ENCODE peak calls at places on chromosomes 5 and 9, in ten cellular contexts. Z, J, D, R, U, Q, T, X, K and B are unnamed samples.

GRCh38 chr9:134227451-134228411 is 63.4 kb upstream of the RNU6ATAC start:
- DNase-seq in R (no peak), K (no peak), U (no peak), Q (no peak), X (no peak), T (no peak), D (no peak), J (peak), Z (no peak), B (peak)

GRCh38 chr5:177347699-177348098 is 3.8 kb downstream of the LMAN2 start:
- DNase-seq in R (no peak), X (no peak), K (no peak), U (no peak), Q (no peak), T (no peak), J (no peak), Z (no peak), D (no peak), B (no peak)

GRCh38 chr9:124202447-124202971 is 55.2 kb upstream of the NEK6 start:
- DNase-seq in J (no peak), T (peak), Q (peak), K (peak), D (peak), X (peak), Z (peak), R (no peak), U (peak), B (no peak)

GRCh38 chr9:92094655-92095054 is 20.6 kb downstream of the SPTLC1 start:
- DNase-seq in X (no peak), D (no peak), K (no peak), R (no peak), J (no peak), U (no peak), T (peak), Z (peak), Q (no peak), B (no peak)

GRCh38 chr9:126984969-126985368 is 70.4 kb downstream of the RALGPS1 start:
- DNase-seq in K (no peak), T (no peak), R (no peak), X (no peak), Z (no peak), U (peak), J (no peak), Q (no peak), D (no peak), B (no peak)

GRCh38 chr9:36665387-36665786 is 92.7 kb downstream of the MELK start:
- DNase-seq in R (no peak), X (peak), K (no peak), Q (no peak), J (no peak), D (no peak), T (no peak), U (no peak), Z (no peak), B (no peak)

GRCh38 chr5:78361226-78361993 is 993 bp downstream of the SCAMP1 start:
- DNase-seq in K (peak), R (peak), Q (peak), D (no peak), T (peak), U (peak), X (peak), J (peak), Z (no peak), B (no peak)

GRCh38 chr5:172769598-172770373 is 1.2 kb downstream of the DUSP1 start:
- DNase-seq in X (peak), Q (no peak), K (peak), T (no peak), D (no peak), J (peak), U (no peak), R (peak), Z (peak), B (peak)

GRCh38 chr5:142825378-142826089 is 55.4 kb downstream of the ARHGAP26 start:
- DNase-seq in J (peak), K (no peak), R (no peak), T (no peak), Q (no peak), Z (no peak), D (no peak), X (no peak), U (peak), B (no peak)

GRCh38 chr5:158162479-158162878 is 303.5 kb upstream of the CLINT1 start:
- DNase-seq in X (no peak), U (no peak), J (no peak), K (no peak), Q (no peak), D (no peak), Z (no peak), R (no peak), T (no peak), B (no peak)

GRCh38 chr9:77997611-77998349 is 33.8 kb downstream of the GNAQ start:
- DNase-seq in T (no peak), Q (peak), R (no peak), X (no peak), U (no peak), K (no peak), D (no peak), J (no peak), Z (no peak), B (peak)

GRCh38 chr5:141814064-141814982 is 63.9 kb downstream of the PCDH1 start:
- DNase-seq in J (peak), R (peak), X (peak), T (no peak), D (no peak), Q (peak), K (peak), U (peak), Z (peak), B (peak)

GRCh38 chr5:124154714-124155113 is 591.7 kb downstream of the ZNF608 start:
- DNase-seq in J (no peak), R (no peak), X (no peak), K (peak), Z (no peak), D (no peak), U (no peak), T (no peak), Q (no peak), B (no peak)

GRCh38 chr5:122022966-122023365 is 55.1 kb downstream of the LOX start:
- DNase-seq in Z (no peak), T (no peak), R (no peak), K (peak), D (no peak), U (no peak), Q (no peak), J (no peak), X (no peak), B (no peak)

GRCh38 chr9:99085949-99086948 is 18.7 kb upstream of the TGFBR1 start:
- DNase-seq in Q (no peak), Z (no peak), T (peak), D (no peak), K (no peak), R (no peak), U (no peak), J (no peak), X (no peak), B (no peak)

GRCh38 chr5:107247427-107247826 is 423.3 kb downstream of the EFNA5 start:
- DNase-seq in R (no peak), J (no peak), Q (no peak), X (no peak), U (no peak), D (no peak), Z (no peak), T (no peak), K (no peak), B (no peak)

GRCh38 chr9:73683862-73684591 is 532.4 kb downstream of the ANXA1 start:
- DNase-seq in Z (no peak), J (peak), R (no peak), Q (no peak), X (peak), D (no peak), K (peak), U (no peak), T (peak), B (no peak)

GRCh38 chr5:177455036-177455660 is 8.5 kb downstream of the PRR7 start:
- DNase-seq in R (peak), Q (peak), J (peak), U (peak), X (peak), Z (peak), D (peak), K (peak), T (peak), B (peak)

GRCh38 chr5:169301386-169301930 is 519 bp upstream of the SLIT3 start:
- DNase-seq in X (no peak), D (no peak), K (no peak), Z (no peak), T (no peak), U (no peak), J (peak), Q (no peak), R (no peak), B (no peak)

GRCh38 chr5:169980418-169981053 is at the start of gene INSYN2B:
- DNase-seq in J (peak), X (peak), T (peak), D (no peak), Z (no peak), R (peak), K (peak), Q (peak), U (peak), B (no peak)

GRCh38 chr5:36156124-36156601 is 4.3 kb downstream of the SKP2 start:
- DNase-seq in K (no peak), U (no peak), D (no peak), R (no peak), Z (no peak), J (no peak), T (no peak), X (no peak), Q (no peak), B (no peak)

GRCh38 chr5:98498028-98498427 is 275.4 kb upstream of the RGMB start:
- DNase-seq in X (no peak), R (no peak), T (no peak), J (no peak), K (no peak), Z (no peak), Q (no peak), D (no peak), U (no peak), B (no peak)

GRCh38 chr5:96652769-96653455 is 9.3 kb upstream of the CAST start:
- DNase-seq in J (no peak), Z (no peak), Q (no peak), X (no peak), T (no peak), D (no peak), K (no peak), U (no peak), R (no peak), B (no peak)

GRCh38 chr5:174559566-174560090 is 164.8 kb upstream of the MSX2 start:
- DNase-seq in T (no peak), R (no peak), X (no peak), Z (no peak), K (no peak), D (no peak), U (no peak), J (no peak), Q (no peak), B (no peak)

GRCh38 chr5:160480652-160481051 is 59.0 kb downstream of the PTTG1 start:
- DNase-seq in Z (no peak), T (no peak), R (no peak), Q (no peak), D (no peak), U (no peak), K (no peak), J (no peak), X (no peak), B (no peak)

GRCh38 chr9:36163049-36163839 is 5.9 kb upstream of the CCIN start:
- DNase-seq in X (no peak), R (peak), Q (peak), T (peak), D (no peak), K (no peak), Z (no peak), J (peak), U (no peak), B (no peak)

GRCh38 chr9:124855944-124856773 is 2.9 kb downstream of the WDR38 start:
- DNase-seq in K (peak), Q (no peak), X (peak), R (peak), U (no peak), J (peak), D (no peak), T (peak), Z (no peak), B (no peak)

GRCh38 chr9:83418283-83418682 is 119.9 kb downstream of the FRMD3 start:
- DNase-seq in D (no peak), Z (no peak), X (no peak), R (no peak), J (no peak), T (no peak), Q (no peak), U (no peak), K (no peak), B (no peak)

GRCh38 chr9:33211695-33212393 is 28.1 kb upstream of the SPINK4 start:
- DNase-seq in R (no peak), D (no peak), T (no peak), K (no peak), Z (no peak), X (no peak), U (no peak), Q (no peak), J (peak), B (no peak)

GRCh38 chr9:75903785-75904360 is 13.4 kb downstream of the PCSK5 start:
- DNase-seq in R (no peak), Z (no peak), X (no peak), T (no peak), U (no peak), K (no peak), J (no peak), Q (no peak), D (no peak), B (no peak)

GRCh38 chr5:129112295-129112694 is 17.7 kb downstream of the ISOC1 start:
- DNase-seq in X (no peak), Q (no peak), Z (no peak), K (no peak), R (no peak), J (no peak), T (peak), U (no peak), D (no peak), B (no peak)

GRCh38 chr5:109454726-109455505 is 45.1 kb upstream of the PJA2 start:
- DNase-seq in X (no peak), T (peak), D (no peak), K (no peak), Q (no peak), U (no peak), J (no peak), Z (no peak), R (no peak), B (no peak)

GRCh38 chr9:72954431-72955420 is 1.9 kb upstream of the ALDH1A1 start:
- DNase-seq in U (no peak), Z (no peak), R (peak), J (no peak), Q (no peak), K (no peak), X (no peak), D (no peak), T (peak), B (no peak)

DNA sequence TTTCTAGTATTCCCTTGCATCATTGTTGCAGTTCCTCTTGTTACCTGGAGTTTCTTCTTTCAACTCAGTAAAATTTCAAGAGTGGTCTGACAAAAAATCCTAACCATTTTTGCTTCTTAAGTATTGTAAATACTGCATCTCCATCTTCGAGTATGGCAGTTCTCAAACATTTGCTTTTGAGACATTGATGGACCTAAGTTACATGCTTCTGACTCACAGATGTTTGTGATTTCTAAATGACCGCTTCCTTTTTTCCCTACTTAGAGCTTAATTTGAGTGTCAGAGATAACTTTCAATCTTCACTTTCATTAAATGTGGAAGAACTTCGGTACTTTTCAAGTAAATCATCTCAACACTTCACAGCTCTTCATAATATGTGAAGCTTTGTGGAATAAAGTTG is 4.2 kb downstream of the UHRF2 start:
- DNase-seq in Z (no peak), Q (no peak), X (peak), K (no peak), T (no peak), U (no peak), R (no peak), D (no peak), J (no peak), B (no peak)
- H3K4me3 ChIP-seq in Z (no peak), Q (no peak), X (peak), K (peak), T (no peak), U (no peak), R (no peak), D (peak), J (no peak), B (no peak)

GRCh38 chr9:97696823-97697601 is at the start of gene XPA:
- DNase-seq in Z (peak), U (peak), R (peak), K (peak), T (peak), X (peak), D (peak), J (peak), Q (peak), B (peak)

GRCh38 chr9:97698865-97699264 is 1.7 kb upstream of the XPA start:
- DNase-seq in U (no peak), J (no peak), R (no peak), D (no peak), Z (no peak), Q (no peak), K (no peak), T (no peak), X (no peak), B (no peak)

GRCh38 chr9:97696025-97696822 is 916 bp downstream of the XPA start:
- DNase-seq in J (no peak), U (no peak), Q (no peak), D (no peak), T (no peak), R (no peak), Z (no peak), K (peak), X (no peak), B (no peak)

GRCh38 chr9:97695390-97695789 is 1.8 kb downstream of the XPA start:
- DNase-seq in T (no peak), K (no peak), U (no peak), D (no peak), R (no peak), Z (no peak), Q (no peak), J (no peak), X (no peak), B (no peak)

GRCh38 chr9:97697837-97698236 is 697 bp upstream of the XPA start:
- DNase-seq in K (no peak), D (no peak), R (no peak), U (no peak), Q (no peak), X (no peak), J (no peak), Z (no peak), T (no peak), B (no peak)
- H3K4me3 ChIP-seq in K (peak), D (peak), R (no peak), U (peak), Q (peak), X (peak), J (peak), Z (peak), T (no peak), B (no peak)

DNA sequence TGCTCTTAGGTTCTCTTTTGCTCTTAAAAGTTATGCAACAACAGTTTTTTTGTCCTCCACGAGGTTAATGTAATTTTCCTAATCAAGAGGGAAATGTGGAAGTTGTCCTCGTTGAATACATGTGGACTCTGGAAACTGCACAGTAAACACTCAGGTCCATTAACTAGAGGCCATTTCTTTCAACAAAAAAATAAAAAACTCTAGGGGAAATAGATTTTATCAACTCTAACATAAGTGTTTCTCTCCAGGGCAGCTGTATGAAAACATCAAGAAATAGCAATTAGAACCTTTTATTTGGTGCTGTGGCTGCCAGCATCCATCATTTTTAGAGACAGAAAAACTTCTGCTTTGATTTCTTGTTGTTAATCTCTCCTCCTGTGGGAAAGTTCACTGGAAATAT is 288.6 kb downstream of the ICE1 start:
- DNase-seq in J (no peak), Q (no peak), R (no peak), D (no peak), K (no peak), T (no peak), X (no peak), Z (no peak), U (no peak), B (no peak)
- H3K4me3 ChIP-seq in J (no peak), Q (no peak), R (no peak), D (no peak), K (no peak), T (no peak), X (no peak), Z (no peak), U (no peak), B (no peak)

GRCh38 chr9:20353931-20354652 is 268.2 kb downstream of the MLLT3 start:
- DNase-seq in T (peak), K (no peak), R (no peak), Z (no peak), D (no peak), Q (no peak), X (peak), U (no peak), J (no peak), B (no peak)

GRCh38 chr9:20357207-20357503 is 265.1 kb downstream of the MLLT3 start:
- DNase-seq in T (no peak), Z (no peak), U (no peak), J (no peak), K (no peak), X (no peak), R (no peak), Q (no peak), D (no peak), B (no peak)

GRCh38 chr9:20355022-20355421 is 267.3 kb downstream of the MLLT3 start:
- DNase-seq in T (peak), J (no peak), Z (no peak), Q (no peak), X (peak), K (no peak), R (no peak), D (no peak), U (no peak), B (no peak)

GRCh38 chr9:20358201-20358600 is 264.1 kb downstream of the MLLT3 start:
- DNase-seq in Q (no peak), T (peak), K (no peak), Z (no peak), R (no peak), J (no peak), X (no peak), U (no peak), D (no peak), B (no peak)

GRCh38 chr9:20356392-20357206 is 265.7 kb downstream of the MLLT3 start:
- DNase-seq in T (peak), D (peak), X (peak), Q (peak), J (peak), K (peak), U (peak), R (peak), Z (peak), B (peak)
- H3K4me3 ChIP-seq in T (no peak), D (no peak), X (no peak), Q (peak), J (peak), K (no peak), U (no peak), R (no peak), Z (no peak), B (no peak)

DNA sequence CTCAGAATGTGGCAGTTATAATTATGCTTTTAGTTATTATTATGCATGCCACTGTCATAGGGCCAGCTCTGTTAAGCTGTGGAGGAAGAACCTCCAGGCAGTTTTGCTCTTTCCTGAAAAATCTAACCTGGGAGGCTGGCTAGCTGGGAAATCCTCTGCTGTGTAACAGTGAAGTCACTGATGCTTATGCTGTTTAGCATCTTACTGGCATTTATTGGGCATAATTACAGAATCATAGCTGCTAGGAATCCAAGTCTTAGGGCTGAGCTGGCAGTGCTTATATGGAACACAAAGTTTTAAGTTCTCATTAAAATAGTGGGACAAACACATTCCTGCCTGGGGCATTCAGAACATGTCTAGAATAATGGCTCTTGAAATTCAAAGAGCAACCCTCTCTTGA is 5.5 kb upstream of the GSN start:
- DNase-seq in Q (no peak), R (no peak), D (no peak), J (no peak), T (no peak), U (no peak), X (no peak), Z (no peak), K (no peak), B (no peak)
- H3K4me3 ChIP-seq in Q (no peak), R (no peak), D (no peak), J (no peak), T (no peak), U (no peak), X (no peak), Z (no peak), K (no peak), B (no peak)

DNA sequence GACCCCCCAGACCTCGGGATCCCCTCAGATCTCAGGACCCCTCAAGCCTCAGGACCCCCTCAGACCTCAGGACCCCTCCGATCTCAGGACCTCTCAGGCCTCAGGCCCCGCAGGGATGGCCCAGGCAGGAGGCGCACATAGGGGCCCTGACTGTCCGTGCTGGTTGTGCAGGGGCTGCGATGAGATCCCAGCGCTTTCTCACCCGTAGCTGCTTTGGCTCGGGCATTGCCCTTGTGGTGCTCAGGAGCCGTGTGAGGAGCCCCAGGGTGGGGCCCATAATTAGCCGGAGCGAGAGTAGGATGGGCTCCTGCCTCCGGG is 680 bp upstream of the LPCAT1 start:
- DNase-seq in X (peak), U (no peak), Z (no peak), R (no peak), T (no peak), J (no peak), K (no peak), Q (no peak), D (no peak), B (no peak)
- H3K4me3 ChIP-seq in X (peak), U (peak), Z (peak), R (peak), T (peak), J (peak), K (peak), Q (peak), D (no peak), B (peak)